ENCODE peak calls at places on chromosomes 7 and 10, in seven cellular contexts. M is GM12865, W is lower leg skin, I is fibroblast of mammary gland, Q is HL-60, F is spleen, X is neural progenitor cell. O is an unnamed sample.

GRCh38 chr7:119936876-119937275 is 336.1 kb upstream of the KCND2 start:
- DNase-seq in I (peak), X (no peak), F (no peak), W (no peak), M (no peak), Q (no peak), O (no peak)

GRCh38 chr7:134732739-134733138 is 46.7 kb upstream of the CALD1 start:
- DNase-seq in Q (no peak), X (no peak), M (no peak), W (no peak), I (no peak), F (no peak), O (no peak)

GRCh38 chr7:149071641-149072437 is 18.7 kb downstream of the ZNF786 start:
- DNase-seq in I (peak), X (peak), M (peak), F (peak), Q (peak), W (no peak), O (no peak)

GRCh38 chr10:102269017-102269416 is 23.7 kb downstream of the GBF1 start:
- DNase-seq in X (no peak), F (no peak), W (no peak), M (no peak), I (no peak), Q (no peak), O (no peak)

GRCh38 chr10:97828721-97829120 is 20.9 kb upstream of the GOLGA7B start:
- DNase-seq in F (no peak), W (no peak), I (no peak), Q (no peak), X (no peak), M (no peak), O (no peak)

GRCh38 chr10:86306628-86307278 is 59.8 kb downstream of the GRID1 start:
- DNase-seq in F (peak), X (peak), M (peak), Q (no peak), I (peak), W (peak), O (no peak)

GRCh38 chr10:131175891-131176290 is 135.6 kb downstream of the TCERG1L start:
- DNase-seq in W (peak), F (no peak), X (no peak), Q (no peak), I (no peak), M (no peak), O (no peak)

GRCh38 chr10:116769791-116770190 is 27.4 kb upstream of the HSPA12A start:
- DNase-seq in W (no peak), Q (no peak), I (peak), X (no peak), M (no peak), F (no peak), O (no peak)

GRCh38 chr10:11894381-11895107 is 71.4 kb downstream of the PROSER2 start:
- DNase-seq in I (no peak), X (no peak), Q (no peak), M (no peak), F (peak), W (no peak), O (no peak)

GRCh38 chr7:132614428-132615076 is 38.3 kb upstream of the PLXNA4 start:
- DNase-seq in Q (peak), W (peak), I (peak), M (no peak), F (no peak), X (peak), O (no peak)

GRCh38 chr7:131753620-131754222 is 197.3 kb upstream of the PODXL start:
- DNase-seq in Q (no peak), M (no peak), X (peak), I (no peak), F (no peak), W (no peak), O (no peak)

GRCh38 chr10:6086375-6087233 is 2.2 kb upstream of the RBM17 start:
- DNase-seq in M (peak), F (peak), X (peak), I (peak), W (peak), Q (peak), O (peak)

GRCh38 chr10:126867567-126868365 is 37.5 kb upstream of the DOCK1 start:
- DNase-seq in M (no peak), W (peak), X (no peak), I (peak), Q (no peak), F (peak), O (peak)

GRCh38 chr7:106075937-106076336 is 36.2 kb downstream of the SYPL1 start:
- DNase-seq in F (no peak), X (no peak), I (no peak), W (no peak), M (no peak), Q (no peak), O (no peak)

GRCh38 chr10:84966708-84967441 is 638.5 kb downstream of the CCSER2 start:
- DNase-seq in M (no peak), I (no peak), F (no peak), W (no peak), Q (no peak), X (no peak), O (no peak)

GRCh38 chr10:12432402-12433189 is 83.2 kb downstream of the CAMK1D start:
- DNase-seq in Q (no peak), X (no peak), M (no peak), W (no peak), F (peak), I (no peak), O (no peak)

GRCh38 chr7:8433477-8434289 is at the start of gene NXPH1:
- DNase-seq in I (no peak), F (peak), W (no peak), Q (no peak), X (peak), M (peak), O (no peak)

GRCh38 chr10:129550658-129551057 is 83.6 kb downstream of the MGMT start:
- DNase-seq in F (no peak), X (no peak), W (no peak), Q (no peak), I (no peak), M (no peak), O (no peak)

GRCh38 chr10:78829570-78829969 is 239.2 kb upstream of the ZMIZ1 start:
- DNase-seq in M (no peak), F (no peak), I (peak), X (no peak), W (no peak), Q (no peak), O (no peak)

GRCh38 chr7:1458676-1459511 is at the start of gene MICALL2:
- DNase-seq in Q (no peak), M (no peak), W (peak), F (peak), I (peak), X (peak), O (peak)

DNA sequence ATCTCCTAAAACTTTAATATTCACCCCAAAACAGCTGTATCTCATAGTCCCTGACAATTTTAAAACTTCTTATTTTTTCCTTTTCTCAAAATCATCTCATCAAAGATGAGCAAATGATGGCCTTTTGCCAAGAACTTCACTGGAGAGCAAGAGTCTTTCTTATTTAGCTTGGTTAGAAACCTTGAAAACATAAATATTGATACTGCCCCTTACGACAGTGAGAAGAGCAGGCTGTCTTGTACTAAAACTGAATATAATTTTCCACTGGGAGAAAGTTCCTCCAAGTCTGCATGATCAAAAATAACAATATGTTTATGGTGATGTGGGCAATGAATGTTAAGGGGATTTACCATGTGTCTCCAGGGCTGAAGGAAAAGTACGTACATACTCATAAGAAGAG is 109.0 kb downstream of the COL28A1 start:
- DNase-seq in F (no peak), X (no peak), Q (no peak), M (no peak), I (peak), W (no peak), O (no peak)
- TF ChIP-seq CTCF in F (no peak), X (no peak), Q (no peak), M (no peak), I (no peak), W (no peak), O (no peak)

GRCh38 chr10:132306951-132307751 is 599 bp downstream of the STK32C start:
- DNase-seq in I (no peak), Q (no peak), F (peak), M (peak), X (peak), W (peak), O (no peak)
- H3K4me3 ChIP-seq in I (peak), Q (peak), F (peak), M (peak), X (peak), W (peak), O (peak)

GRCh38 chr7:109092268-109092667 is 522.6 kb downstream of the DNAJB9 start:
- DNase-seq in Q (no peak), I (no peak), X (no peak), W (no peak), M (no peak), F (no peak), O (no peak)
- TF ChIP-seq CTCF in Q (no peak), I (no peak), X (peak), W (no peak), M (no peak), F (no peak), O (no peak)

GRCh38 chr10:31761156-31761555 is 167.5 kb downstream of the ARHGAP12 start:
- DNase-seq in Q (no peak), W (no peak), I (peak), F (no peak), X (no peak), M (no peak), O (no peak)

GRCh38 chr10:31762306-31762705 is 166.3 kb downstream of the ARHGAP12 start:
- DNase-seq in F (no peak), Q (no peak), M (no peak), X (no peak), W (no peak), I (no peak), O (no peak)

GRCh38 chr10:31759124-31759798 is 169.4 kb downstream of the ARHGAP12 start:
- DNase-seq in W (peak), Q (no peak), F (peak), M (peak), I (peak), X (peak), O (no peak)

GRCh38 chr10:31759816-31760626 is 168.6 kb downstream of the ARHGAP12 start:
- DNase-seq in M (peak), X (peak), I (peak), Q (peak), W (peak), F (peak), O (peak)

DNA sequence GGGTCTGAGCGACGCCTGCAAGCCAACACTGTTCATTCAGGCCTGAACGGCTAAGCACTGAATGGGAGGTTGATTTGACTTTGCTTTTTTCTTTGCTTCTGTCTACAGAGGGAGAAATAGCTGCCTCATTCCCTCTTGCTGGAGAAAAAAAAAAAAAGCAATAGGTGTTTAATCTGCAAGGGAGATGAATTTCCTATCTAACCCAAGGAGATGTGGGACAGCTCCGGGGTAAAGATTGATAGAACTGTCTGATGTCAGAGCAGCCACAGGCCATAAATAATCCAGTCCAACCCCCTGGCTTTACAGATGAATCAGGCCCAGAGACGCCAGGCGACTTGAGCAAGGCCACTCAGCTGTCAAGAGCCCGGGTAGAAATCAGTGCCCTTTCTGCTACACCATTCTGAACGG is 168.0 kb downstream of the ARHGAP12 start:
- DNase-seq in X (no peak), W (no peak), M (peak), Q (no peak), F (no peak), I (no peak), O (no peak)
- H3K4me3 ChIP-seq in X (peak), W (no peak), M (peak), Q (peak), F (peak), I (no peak), O (peak)

DNA sequence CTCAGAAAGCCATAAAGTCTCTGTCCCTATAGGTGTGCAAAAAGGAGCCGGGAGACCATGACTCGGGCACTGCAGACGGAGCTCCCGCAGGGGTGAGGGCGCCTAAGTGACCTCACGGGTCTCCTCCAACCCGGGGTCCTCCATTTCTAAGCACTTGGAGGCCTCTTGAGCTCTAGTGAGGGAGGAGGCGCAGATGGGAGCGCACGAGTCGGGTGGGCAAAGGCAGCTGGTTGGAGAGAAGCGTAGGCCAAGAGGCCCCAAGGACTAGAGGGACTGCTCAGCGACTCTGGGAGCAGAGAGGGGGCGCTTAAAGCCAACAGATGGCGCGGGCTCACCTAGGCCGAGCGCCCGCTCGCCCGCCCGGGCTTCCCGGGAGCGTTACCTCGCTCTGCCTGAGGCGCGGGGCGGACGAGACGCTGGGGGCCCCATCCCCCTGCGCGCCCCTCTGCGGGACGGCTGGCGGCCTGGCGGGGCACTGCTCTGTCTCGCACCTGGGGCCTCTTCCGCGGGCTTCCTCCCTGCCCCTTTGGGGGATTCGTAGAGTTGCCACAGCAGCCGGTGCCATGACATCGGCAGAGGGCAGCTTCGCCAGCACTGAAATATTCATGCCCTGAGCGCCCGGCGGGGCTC is 521 bp upstream of the CDH23 start:
- DNase-seq in M (peak), I (no peak), W (peak), F (peak), X (peak), Q (no peak), O (no peak)
- TF ChIP-seq CTCF in M (peak), I (no peak), W (no peak), F (peak), X (peak), Q (no peak), O (peak)

GRCh38 chr10:43136995-43137700 is 1.1 kb upstream of the CSGALNACT2 start:
- DNase-seq in M (no peak), Q (no peak), F (peak), W (no peak), I (peak), X (no peak), O (no peak)
- H3K4me3 ChIP-seq in M (peak), Q (peak), F (peak), W (peak), I (peak), X (peak), O (peak)

GRCh38 chr7:24572014-24572413 is 1.2 kb upstream of the PALS2 start:
- DNase-seq in I (no peak), X (no peak), W (no peak), F (no peak), M (peak), Q (no peak), O (no peak)

GRCh38 chr7:24573008-24573553 is at the start of gene PALS2:
- DNase-seq in M (peak), I (peak), Q (peak), X (peak), F (peak), W (peak), O (no peak)

GRCh38 chr7:24572421-24573007 is 738 bp upstream of the PALS2 start:
- DNase-seq in X (no peak), W (peak), I (peak), F (peak), Q (no peak), M (peak), O (no peak)

GRCh38 chr7:24574365-24574764 is 1.1 kb downstream of the PALS2 start:
- DNase-seq in I (no peak), X (peak), M (no peak), W (no peak), Q (no peak), F (no peak), O (no peak)

DNA sequence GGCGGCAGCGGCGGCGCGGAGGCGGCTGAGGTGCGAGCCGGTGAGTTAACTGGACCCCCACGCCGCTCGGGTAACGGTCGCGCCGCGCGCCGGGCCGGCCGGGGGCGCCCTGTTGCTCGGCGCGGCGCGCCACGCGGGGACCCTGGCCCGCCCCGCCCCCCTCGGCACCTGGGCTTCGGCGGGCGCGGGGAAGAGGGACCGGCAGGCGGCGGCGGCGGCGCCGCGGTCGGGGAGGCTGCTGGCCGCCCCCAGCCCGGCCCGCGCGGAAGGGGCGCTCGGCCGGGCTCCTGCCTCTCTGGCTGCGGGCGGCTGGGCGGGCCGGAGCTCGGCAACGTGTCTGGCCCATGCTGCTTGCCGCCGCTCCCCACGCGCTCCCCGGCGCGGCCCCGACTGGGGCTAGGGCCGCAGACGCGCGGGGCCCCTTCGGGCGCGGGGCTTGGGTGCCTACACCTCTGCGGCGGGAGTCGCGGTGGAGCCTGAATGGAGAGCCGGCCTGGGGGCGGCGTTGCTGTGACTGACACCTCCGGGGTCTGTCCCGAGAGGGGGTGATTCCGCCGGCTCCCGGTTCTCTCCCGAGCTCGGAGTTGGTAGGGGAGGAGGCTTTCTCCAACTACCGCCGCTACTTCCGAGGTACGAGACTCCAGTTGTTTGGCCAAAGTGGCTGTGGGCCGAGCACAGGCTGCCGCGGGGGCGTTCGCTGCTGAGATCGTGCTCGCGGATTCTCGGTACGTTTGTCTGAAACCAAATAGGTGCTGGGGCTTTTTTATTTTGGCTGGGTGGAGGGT is 494 bp downstream of the PALS2 start:
- DNase-seq in M (peak), X (peak), F (peak), W (peak), Q (no peak), I (peak), O (no peak)
- TF ChIP-seq CTCF in M (no peak), X (no peak), F (no peak), W (no peak), Q (no peak), I (no peak), O (no peak)

GRCh38 chr7:33757563-33758165 is 147.7 kb upstream of the BMPER start:
- DNase-seq in Q (no peak), I (peak), M (peak), F (no peak), X (peak), W (no peak), O (peak)
- H3K4me3 ChIP-seq in Q (no peak), I (no peak), M (no peak), F (no peak), X (no peak), W (no peak), O (no peak)

GRCh38 chr10:44310762-44311562 is 73.9 kb downstream of the CXCL12 start:
- DNase-seq in X (peak), Q (peak), W (peak), F (peak), I (peak), M (peak), O (peak)
- TF ChIP-seq CTCF in X (peak), Q (peak), W (no peak), F (peak), I (peak), M (peak), O (peak)

GRCh38 chr7:29146082-29146706 is at the start of gene CPVL:
- DNase-seq in M (no peak), F (peak), W (peak), X (peak), I (no peak), Q (peak), O (no peak)

GRCh38 chr7:29143698-29144203 is 2.6 kb downstream of the CPVL start:
- DNase-seq in X (no peak), F (no peak), M (no peak), W (no peak), I (no peak), Q (no peak), O (no peak)

GRCh38 chr7:29147821-29148220 is 1.5 kb upstream of the CPVL start:
- DNase-seq in Q (no peak), X (no peak), I (no peak), M (no peak), W (no peak), F (no peak), O (no peak)

GRCh38 chr7:29146888-29147609 is 712 bp upstream of the CPVL start:
- DNase-seq in F (no peak), W (no peak), X (peak), Q (no peak), I (peak), M (no peak), O (no peak)

GRCh38 chr7:29145553-29146081 is 720 bp downstream of the CPVL start:
- DNase-seq in W (no peak), I (no peak), Q (no peak), X (peak), F (no peak), M (no peak), O (no peak)
- H3K4me3 ChIP-seq in W (peak), I (no peak), Q (peak), X (peak), F (peak), M (no peak), O (no peak)

O was measured in HFF-Myc.